ENCODE peak calls at places on chromosomes 11 and 22, in ten cellular contexts. One of them, this sample, is unnamed.

GRCh38 chr11:11993814-11994213 is 14.6 kb downstream of the DKK3 start:
- DNase-seq in activated CD4-positive, CD25-positive, alpha-beta regulatory T cell treated with anti-CD3 and anti-CD28 coated beads, Interleukin-2, amount 50 U/mL, for 16 hours: no peak
- DNase-seq in activated naive CD4-positive, alpha-beta T cell: no peak
- DNase-seq in fibroblast of mammary gland: peak
- DNase-seq in NCI-H1930: no peak
- DNase-seq in memory B cell: no peak
- DNase-seq in stimulated activated CD8-positive, alpha-beta memory T cell treated with anti-CD3 and anti-CD28 coated beads, Interleukin-4, amount 100 ng/mL, for 4 hours: no peak
- DNase-seq in nephron progenitor cell: no peak
- DNase-seq in activated T-helper 1 cell treated with anti-CD3 and anti-CD28 coated beads, Interleukin-12 subunit alpha, Interleukin-12 subunit beta, Interleukin-2, Interleukin-4 antibody, amounts not matched to agents 30 ng/mL and 10 ng/mL and 1 ng/mL, durations not matched to agents 14 hours and 24 hours and 36 hours: no peak
- DNase-seq in AG08395: peak
- DNase-seq in this sample: peak

GRCh38 chr11:130388607-130389205 is 39.7 kb downstream of the ADAMTS8 start:
- DNase-seq in memory B cell: no peak
- DNase-seq in AG08395: no peak
- DNase-seq in nephron progenitor cell: no peak
- DNase-seq in activated naive CD4-positive, alpha-beta T cell: no peak
- DNase-seq in NCI-H1930: no peak
- DNase-seq in stimulated activated CD8-positive, alpha-beta memory T cell treated with anti-CD3 and anti-CD28 coated beads, Interleukin-4, amount 100 ng/mL, for 4 hours: no peak
- DNase-seq in fibroblast of mammary gland: no peak
- DNase-seq in activated T-helper 1 cell treated with anti-CD3 and anti-CD28 coated beads, Interleukin-12 subunit alpha, Interleukin-12 subunit beta, Interleukin-2, Interleukin-4 antibody, amounts not matched to agents 30 ng/mL and 10 ng/mL and 1 ng/mL, durations not matched to agents 14 hours and 24 hours and 36 hours: no peak
- DNase-seq in activated CD4-positive, CD25-positive, alpha-beta regulatory T cell treated with anti-CD3 and anti-CD28 coated beads, Interleukin-2, amount 50 U/mL, for 16 hours: no peak
- DNase-seq in this sample: no peak

GRCh38 chr11:14237333-14237988 is 121.5 kb downstream of the RRAS2 start:
- DNase-seq in stimulated activated CD8-positive, alpha-beta memory T cell treated with anti-CD3 and anti-CD28 coated beads, Interleukin-4, amount 100 ng/mL, for 4 hours: no peak
- DNase-seq in activated CD4-positive, CD25-positive, alpha-beta regulatory T cell treated with anti-CD3 and anti-CD28 coated beads, Interleukin-2, amount 50 U/mL, for 16 hours: no peak
- DNase-seq in NCI-H1930: no peak
- DNase-seq in memory B cell: peak
- DNase-seq in nephron progenitor cell: no peak
- DNase-seq in activated T-helper 1 cell treated with anti-CD3 and anti-CD28 coated beads, Interleukin-12 subunit alpha, Interleukin-12 subunit beta, Interleukin-2, Interleukin-4 antibody, amounts not matched to agents 30 ng/mL and 10 ng/mL and 1 ng/mL, durations not matched to agents 14 hours and 24 hours and 36 hours: no peak
- DNase-seq in activated naive CD4-positive, alpha-beta T cell: no peak
- DNase-seq in fibroblast of mammary gland: no peak
- DNase-seq in AG08395: no peak
- DNase-seq in this sample: no peak

GRCh38 chr11:130178441-130178971 is 18.9 kb downstream of the ST14 start:
- DNase-seq in activated T-helper 1 cell treated with anti-CD3 and anti-CD28 coated beads, Interleukin-12 subunit alpha, Interleukin-12 subunit beta, Interleukin-2, Interleukin-4 antibody, amounts not matched to agents 30 ng/mL and 10 ng/mL and 1 ng/mL, durations not matched to agents 14 hours and 24 hours and 36 hours: no peak
- DNase-seq in fibroblast of mammary gland: peak
- DNase-seq in activated CD4-positive, CD25-positive, alpha-beta regulatory T cell treated with anti-CD3 and anti-CD28 coated beads, Interleukin-2, amount 50 U/mL, for 16 hours: no peak
- DNase-seq in activated naive CD4-positive, alpha-beta T cell: no peak
- DNase-seq in nephron progenitor cell: no peak
- DNase-seq in AG08395: no peak
- DNase-seq in stimulated activated CD8-positive, alpha-beta memory T cell treated with anti-CD3 and anti-CD28 coated beads, Interleukin-4, amount 100 ng/mL, for 4 hours: no peak
- DNase-seq in NCI-H1930: no peak
- DNase-seq in memory B cell: no peak
- DNase-seq in this sample: no peak

GRCh38 chr11:18836415-18836814 is 44.8 kb upstream of the PTPN5 start:
- DNase-seq in fibroblast of mammary gland: no peak
- DNase-seq in stimulated activated CD8-positive, alpha-beta memory T cell treated with anti-CD3 and anti-CD28 coated beads, Interleukin-4, amount 100 ng/mL, for 4 hours: no peak
- DNase-seq in activated T-helper 1 cell treated with anti-CD3 and anti-CD28 coated beads, Interleukin-12 subunit alpha, Interleukin-12 subunit beta, Interleukin-2, Interleukin-4 antibody, amounts not matched to agents 30 ng/mL and 10 ng/mL and 1 ng/mL, durations not matched to agents 14 hours and 24 hours and 36 hours: no peak
- DNase-seq in memory B cell: no peak
- DNase-seq in AG08395: no peak
- DNase-seq in nephron progenitor cell: peak
- DNase-seq in activated naive CD4-positive, alpha-beta T cell: no peak
- DNase-seq in NCI-H1930: no peak
- DNase-seq in activated CD4-positive, CD25-positive, alpha-beta regulatory T cell treated with anti-CD3 and anti-CD28 coated beads, Interleukin-2, amount 50 U/mL, for 16 hours: no peak
- DNase-seq in this sample: no peak

GRCh38 chr11:76889414-76889975 is 28.8 kb downstream of the ACER3 start:
- DNase-seq in activated CD4-positive, CD25-positive, alpha-beta regulatory T cell treated with anti-CD3 and anti-CD28 coated beads, Interleukin-2, amount 50 U/mL, for 16 hours: no peak
- DNase-seq in AG08395: no peak
- DNase-seq in fibroblast of mammary gland: no peak
- DNase-seq in activated naive CD4-positive, alpha-beta T cell: no peak
- DNase-seq in stimulated activated CD8-positive, alpha-beta memory T cell treated with anti-CD3 and anti-CD28 coated beads, Interleukin-4, amount 100 ng/mL, for 4 hours: no peak
- DNase-seq in NCI-H1930: no peak
- DNase-seq in memory B cell: no peak
- DNase-seq in nephron progenitor cell: no peak
- DNase-seq in activated T-helper 1 cell treated with anti-CD3 and anti-CD28 coated beads, Interleukin-12 subunit alpha, Interleukin-12 subunit beta, Interleukin-2, Interleukin-4 antibody, amounts not matched to agents 30 ng/mL and 10 ng/mL and 1 ng/mL, durations not matched to agents 14 hours and 24 hours and 36 hours: no peak
- DNase-seq in this sample: no peak

GRCh38 chr11:95799531-95799930 is 9.2 kb downstream of the CEP57 start:
- DNase-seq in nephron progenitor cell: no peak
- DNase-seq in AG08395: no peak
- DNase-seq in activated naive CD4-positive, alpha-beta T cell: no peak
- DNase-seq in fibroblast of mammary gland: peak
- DNase-seq in stimulated activated CD8-positive, alpha-beta memory T cell treated with anti-CD3 and anti-CD28 coated beads, Interleukin-4, amount 100 ng/mL, for 4 hours: no peak
- DNase-seq in NCI-H1930: no peak
- DNase-seq in activated CD4-positive, CD25-positive, alpha-beta regulatory T cell treated with anti-CD3 and anti-CD28 coated beads, Interleukin-2, amount 50 U/mL, for 16 hours: no peak
- DNase-seq in activated T-helper 1 cell treated with anti-CD3 and anti-CD28 coated beads, Interleukin-12 subunit alpha, Interleukin-12 subunit beta, Interleukin-2, Interleukin-4 antibody, amounts not matched to agents 30 ng/mL and 10 ng/mL and 1 ng/mL, durations not matched to agents 14 hours and 24 hours and 36 hours: no peak
- DNase-seq in memory B cell: no peak
- DNase-seq in this sample: no peak

GRCh38 chr22:32336185-32336603 is 21.5 kb upstream of the RFPL3 start:
- DNase-seq in nephron progenitor cell: no peak
- DNase-seq in memory B cell: peak
- DNase-seq in AG08395: no peak
- DNase-seq in stimulated activated CD8-positive, alpha-beta memory T cell treated with anti-CD3 and anti-CD28 coated beads, Interleukin-4, amount 100 ng/mL, for 4 hours: no peak
- DNase-seq in NCI-H1930: no peak
- DNase-seq in activated CD4-positive, CD25-positive, alpha-beta regulatory T cell treated with anti-CD3 and anti-CD28 coated beads, Interleukin-2, amount 50 U/mL, for 16 hours: no peak
- DNase-seq in activated T-helper 1 cell treated with anti-CD3 and anti-CD28 coated beads, Interleukin-12 subunit alpha, Interleukin-12 subunit beta, Interleukin-2, Interleukin-4 antibody, amounts not matched to agents 30 ng/mL and 10 ng/mL and 1 ng/mL, durations not matched to agents 14 hours and 24 hours and 36 hours: no peak
- DNase-seq in activated naive CD4-positive, alpha-beta T cell: no peak
- DNase-seq in fibroblast of mammary gland: no peak
- DNase-seq in this sample: no peak

GRCh38 chr11:61718613-61719302 is 33.7 kb upstream of the MYRF start:
- DNase-seq in nephron progenitor cell: peak
- DNase-seq in NCI-H1930: peak
- DNase-seq in activated T-helper 1 cell treated with anti-CD3 and anti-CD28 coated beads, Interleukin-12 subunit alpha, Interleukin-12 subunit beta, Interleukin-2, Interleukin-4 antibody, amounts not matched to agents 30 ng/mL and 10 ng/mL and 1 ng/mL, durations not matched to agents 14 hours and 24 hours and 36 hours: no peak
- DNase-seq in fibroblast of mammary gland: peak
- DNase-seq in activated CD4-positive, CD25-positive, alpha-beta regulatory T cell treated with anti-CD3 and anti-CD28 coated beads, Interleukin-2, amount 50 U/mL, for 16 hours: no peak
- DNase-seq in stimulated activated CD8-positive, alpha-beta memory T cell treated with anti-CD3 and anti-CD28 coated beads, Interleukin-4, amount 100 ng/mL, for 4 hours: no peak
- DNase-seq in memory B cell: no peak
- DNase-seq in activated naive CD4-positive, alpha-beta T cell: no peak
- DNase-seq in AG08395: peak
- DNase-seq in this sample: peak

GRCh38 chr11:11567862-11568650 is 53.7 kb downstream of the GALNT18 start:
- DNase-seq in nephron progenitor cell: no peak
- DNase-seq in AG08395: no peak
- DNase-seq in activated T-helper 1 cell treated with anti-CD3 and anti-CD28 coated beads, Interleukin-12 subunit alpha, Interleukin-12 subunit beta, Interleukin-2, Interleukin-4 antibody, amounts not matched to agents 30 ng/mL and 10 ng/mL and 1 ng/mL, durations not matched to agents 14 hours and 24 hours and 36 hours: no peak
- DNase-seq in memory B cell: no peak
- DNase-seq in NCI-H1930: no peak
- DNase-seq in activated CD4-positive, CD25-positive, alpha-beta regulatory T cell treated with anti-CD3 and anti-CD28 coated beads, Interleukin-2, amount 50 U/mL, for 16 hours: no peak
- DNase-seq in fibroblast of mammary gland: peak
- DNase-seq in activated naive CD4-positive, alpha-beta T cell: no peak
- DNase-seq in stimulated activated CD8-positive, alpha-beta memory T cell treated with anti-CD3 and anti-CD28 coated beads, Interleukin-4, amount 100 ng/mL, for 4 hours: no peak
- DNase-seq in this sample: peak

GRCh38 chr11:73653996-73654395 is 7.6 kb downstream of the PLEKHB1 start:
- DNase-seq in memory B cell: no peak
- DNase-seq in fibroblast of mammary gland: no peak
- DNase-seq in activated CD4-positive, CD25-positive, alpha-beta regulatory T cell treated with anti-CD3 and anti-CD28 coated beads, Interleukin-2, amount 50 U/mL, for 16 hours: no peak
- DNase-seq in AG08395: peak
- DNase-seq in stimulated activated CD8-positive, alpha-beta memory T cell treated with anti-CD3 and anti-CD28 coated beads, Interleukin-4, amount 100 ng/mL, for 4 hours: no peak
- DNase-seq in activated naive CD4-positive, alpha-beta T cell: no peak
- DNase-seq in NCI-H1930: no peak
- DNase-seq in activated T-helper 1 cell treated with anti-CD3 and anti-CD28 coated beads, Interleukin-12 subunit alpha, Interleukin-12 subunit beta, Interleukin-2, Interleukin-4 antibody, amounts not matched to agents 30 ng/mL and 10 ng/mL and 1 ng/mL, durations not matched to agents 14 hours and 24 hours and 36 hours: no peak
- DNase-seq in nephron progenitor cell: no peak
- DNase-seq in this sample: no peak

GRCh38 chr11:111913997-111914396 is 1.5 kb downstream of the HSPB2 start:
- DNase-seq in activated CD4-positive, CD25-positive, alpha-beta regulatory T cell treated with anti-CD3 and anti-CD28 coated beads, Interleukin-2, amount 50 U/mL, for 16 hours: no peak
- DNase-seq in activated T-helper 1 cell treated with anti-CD3 and anti-CD28 coated beads, Interleukin-12 subunit alpha, Interleukin-12 subunit beta, Interleukin-2, Interleukin-4 antibody, amounts not matched to agents 30 ng/mL and 10 ng/mL and 1 ng/mL, durations not matched to agents 14 hours and 24 hours and 36 hours: no peak
- DNase-seq in memory B cell: no peak
- DNase-seq in fibroblast of mammary gland: peak
- DNase-seq in activated naive CD4-positive, alpha-beta T cell: no peak
- DNase-seq in nephron progenitor cell: no peak
- DNase-seq in NCI-H1930: no peak
- DNase-seq in AG08395: peak
- DNase-seq in stimulated activated CD8-positive, alpha-beta memory T cell treated with anti-CD3 and anti-CD28 coated beads, Interleukin-4, amount 100 ng/mL, for 4 hours: no peak
- DNase-seq in this sample: peak

GRCh38 chr11:67439321-67440228 is 2.1 kb upstream of the PTPRCAP start:
- DNase-seq in nephron progenitor cell: no peak
- DNase-seq in activated CD4-positive, CD25-positive, alpha-beta regulatory T cell treated with anti-CD3 and anti-CD28 coated beads, Interleukin-2, amount 50 U/mL, for 16 hours: no peak
- DNase-seq in stimulated activated CD8-positive, alpha-beta memory T cell treated with anti-CD3 and anti-CD28 coated beads, Interleukin-4, amount 100 ng/mL, for 4 hours: no peak
- DNase-seq in AG08395: peak
- DNase-seq in activated naive CD4-positive, alpha-beta T cell: no peak
- DNase-seq in fibroblast of mammary gland: no peak
- DNase-seq in activated T-helper 1 cell treated with anti-CD3 and anti-CD28 coated beads, Interleukin-12 subunit alpha, Interleukin-12 subunit beta, Interleukin-2, Interleukin-4 antibody, amounts not matched to agents 30 ng/mL and 10 ng/mL and 1 ng/mL, durations not matched to agents 14 hours and 24 hours and 36 hours: peak
- DNase-seq in memory B cell: no peak
- DNase-seq in NCI-H1930: peak
- DNase-seq in this sample: peak

This sample was measured in Daoy.